ENCODE peak calls at places on chromosomes 13 and 19, in five cellular contexts. G is H1, J is stomach, K is HCT116, O is upper lobe of left lung. E is an unnamed sample.

GRCh38 chr13:21707586-21707985 is 36.7 kb downstream of the FGF9 start:
- DNase-seq in G (no peak), J (no peak), O (no peak), K (no peak), E (no peak)

GRCh38 chr13:26653842-26654241 is 96.4 kb downstream of the WASF3 start:
- DNase-seq in K (no peak), G (no peak), O (no peak), J (no peak), E (no peak)

GRCh38 chr13:23570931-23571330 is 719 bp downstream of the TNFRSF19 start:
- DNase-seq in G (no peak), O (no peak), K (no peak), J (no peak), E (no peak)

GRCh38 chr13:98581377-98581776 is 4.5 kb upstream of the STK24 start:
- DNase-seq in K (no peak), J (no peak), G (no peak), O (no peak), E (no peak)

GRCh38 chr13:38661276-38661675 is 25.6 kb upstream of the FREM2 start:
- DNase-seq in J (no peak), K (no peak), G (no peak), O (no peak), E (no peak)

GRCh38 chr13:29465741-29466293 is 129.7 kb downstream of the SLC7A1 start:
- DNase-seq in K (no peak), G (no peak), J (peak), O (no peak), E (no peak)

GRCh38 chr13:113417836-113418721 is 35.2 kb downstream of the ADPRHL1 start:
- DNase-seq in J (no peak), O (no peak), G (no peak), K (no peak), E (no peak)

GRCh38 chr13:74987124-74987690 is 494.8 kb downstream of the TBC1D4 start:
- DNase-seq in O (no peak), J (no peak), K (no peak), G (no peak), E (no peak)

GRCh38 chr13:31773538-31773937 is 34.2 kb downstream of the RXFP2 start:
- DNase-seq in K (no peak), G (no peak), O (no peak), J (no peak), E (no peak)

GRCh38 chr19:14433454-14434156 is 499 bp downstream of the PKN1 start:
- DNase-seq in G (peak), O (peak), J (peak), K (no peak), E (no peak)

GRCh38 chr19:29672933-29673336 is 7.7 kb downstream of the PLEKHF1 start:
- DNase-seq in J (peak), K (no peak), G (no peak), O (no peak), E (no peak)

GRCh38 chr19:12913011-12913561 is 6.0 kb downstream of the SYCE2 start:
- DNase-seq in K (no peak), O (peak), G (peak), J (peak), E (peak)

GRCh38 chr19:16111160-16111908 is at the start of gene RAB8A:
- DNase-seq in O (peak), K (peak), G (peak), J (peak), E (peak)
- TF ChIP-seq POLR2A in O (no peak), K (no peak), G (peak), J (no peak), E (no peak)

DNA sequence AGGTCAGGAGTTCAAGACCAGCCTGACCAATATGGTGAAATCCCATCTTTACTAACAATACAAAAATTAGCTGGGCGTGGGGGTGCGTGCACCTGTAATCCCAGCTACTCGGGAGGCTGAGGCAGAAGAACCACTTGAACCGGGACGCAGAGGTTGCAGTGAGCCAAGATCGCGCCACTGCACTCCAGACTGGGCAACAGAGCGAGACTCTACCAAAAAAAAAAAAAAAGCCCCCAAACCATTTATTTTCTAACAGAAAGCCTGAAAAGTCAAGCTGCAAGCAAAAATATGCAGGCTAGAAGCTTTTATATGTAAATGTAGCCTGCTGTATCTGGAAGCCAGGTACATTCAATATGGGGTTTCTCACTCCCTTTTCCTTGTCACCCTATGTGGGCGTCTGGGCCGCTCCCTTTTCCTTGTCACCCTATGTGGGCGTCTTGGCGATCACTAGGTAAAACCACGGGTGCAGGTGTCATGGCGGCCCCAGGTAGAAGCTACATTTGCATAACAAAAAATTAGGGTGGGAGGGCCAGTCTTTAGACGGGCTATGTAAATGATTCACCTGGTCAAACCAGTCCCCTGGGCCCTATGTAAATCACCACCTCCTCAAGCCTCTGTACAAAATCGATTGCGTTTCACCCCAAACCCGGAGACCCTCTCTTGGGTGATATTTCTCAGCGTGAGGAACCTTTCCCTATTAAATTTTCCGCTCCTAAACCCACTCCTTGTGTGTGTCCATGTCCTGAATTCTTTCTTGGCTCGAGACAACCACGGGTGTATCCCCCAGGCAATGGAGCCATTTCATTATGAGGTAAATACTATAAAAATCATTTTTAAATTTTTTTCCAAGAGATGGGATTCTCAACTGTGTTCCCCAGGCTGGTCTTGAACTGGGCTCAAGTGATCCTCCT is 2.1 kb downstream of the TRIM13 start:
- DNase-seq in K (no peak), G (peak), J (no peak), O (no peak), E (no peak)
- TF ChIP-seq POLR2AphosphoS5 in K (no peak), G (no peak), J (no peak), O (no peak), E (no peak)

DNA sequence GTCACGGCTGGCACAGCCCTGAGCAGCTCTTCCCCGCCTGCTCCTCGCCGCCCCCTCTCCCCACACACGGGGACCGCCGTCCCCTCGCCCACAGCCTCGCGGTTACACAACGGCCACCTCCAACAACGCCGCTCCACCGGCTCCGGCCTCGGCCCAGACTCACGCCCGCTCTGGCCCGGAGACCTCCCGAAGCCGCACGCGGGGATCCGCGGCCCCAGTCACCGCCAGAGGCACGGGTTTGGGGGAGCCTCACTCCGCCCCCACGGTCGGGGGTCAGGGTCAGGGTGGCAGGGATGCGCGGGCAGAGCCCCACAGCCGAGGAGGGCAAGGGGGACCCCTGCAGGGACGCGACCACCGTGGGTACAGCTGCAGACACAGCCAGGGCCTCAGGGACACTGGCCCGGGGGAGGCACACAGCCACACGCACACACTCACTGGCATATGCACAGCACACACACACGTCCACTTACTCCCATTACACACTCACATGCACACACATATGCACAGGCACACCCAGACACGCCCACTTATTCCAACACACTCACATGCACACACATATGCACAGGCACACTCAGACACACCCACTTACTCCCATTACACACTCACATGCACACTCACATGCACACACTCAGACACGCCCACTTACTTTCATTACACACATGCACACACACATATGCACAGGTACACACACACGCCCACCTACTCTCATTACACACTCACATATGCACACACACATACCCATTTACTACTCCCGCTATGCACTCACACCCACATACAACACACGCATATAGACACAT is 1.6 kb downstream of the TTYH1 start:
- DNase-seq in G (no peak), J (no peak), K (no peak), O (no peak), E (no peak)
- H3K4me3 ChIP-seq in G (peak), J (no peak), K (no peak), O (no peak), E (peak)

DNA sequence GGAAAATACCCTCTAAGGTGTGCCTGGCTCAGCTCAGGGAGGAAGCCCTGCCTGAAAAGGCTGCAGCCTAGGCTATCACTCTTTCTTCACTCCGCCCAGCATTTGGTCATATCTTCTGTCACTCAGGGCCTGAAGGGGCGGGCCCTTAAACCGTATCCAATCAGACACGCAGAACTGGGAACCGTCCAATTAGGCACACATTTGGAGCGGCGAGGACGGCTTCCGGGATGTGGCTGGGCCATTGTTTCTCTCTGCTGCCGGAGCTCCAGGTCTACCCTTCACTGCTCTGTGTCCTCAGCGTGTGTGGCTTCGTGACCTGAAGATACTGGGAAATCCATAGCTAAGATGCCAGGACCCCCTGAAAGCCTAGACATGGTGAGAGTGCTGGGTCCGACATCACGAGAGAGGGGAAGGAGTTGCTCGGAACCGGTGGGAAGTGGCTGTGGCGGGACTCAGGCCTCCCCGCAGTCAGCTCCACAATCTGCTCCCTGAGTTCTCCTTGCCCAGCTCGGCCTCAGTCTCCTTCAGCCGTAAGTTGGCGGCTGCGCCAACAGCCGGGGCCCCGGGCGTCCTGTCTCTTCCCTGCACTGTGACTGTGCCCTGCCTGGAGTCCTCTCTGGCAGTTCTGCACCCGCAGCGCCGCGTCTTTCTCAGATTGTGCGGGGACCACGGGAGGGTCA is at the start of gene ZNF493:
- DNase-seq in G (peak), K (peak), J (peak), O (peak), E (peak)
- TF ChIP-seq POLR2A in G (peak), K (no peak), J (no peak), O (peak), E (no peak)

E was measured in esophagus muscularis mucosa.